ENCODE peak calls at places on chromosomes 5 and 9, in five cellular contexts. K is stomach, P is fibroblast of mammary gland, Y is fibroblast of pulmonary artery, R is left ventricle myocardium inferior. Z is an unnamed sample.

GRCh38 chr5:116271432-116271831 is 186.6 kb downstream of the COMMD10 start:
- DNase-seq in K (no peak), P (peak), Y (peak), R (no peak), Z (peak)

GRCh38 chr5:132238169-132238744 is 10.6 kb upstream of the P4HA2 start:
- DNase-seq in K (peak), P (peak), Y (peak), R (peak), Z (peak)

GRCh38 chr5:56301041-56301440 is 67.9 kb upstream of the ANKRD55 start:
- DNase-seq in K (no peak), P (peak), Y (peak), R (no peak), Z (no peak)

GRCh38 chr5:135033026-135033861 is 784 bp downstream of the PITX1 start:
- DNase-seq in K (peak), P (peak), Y (peak), R (peak), Z (peak)

GRCh38 chr9:34025811-34026210 is 22.9 kb downstream of the UBAP2 start:
- DNase-seq in K (no peak), P (no peak), Y (no peak), R (no peak), Z (no peak)

GRCh38 chr9:113796651-113797426 is 79.3 kb upstream of the ZNF618 start:
- DNase-seq in K (no peak), P (no peak), Y (no peak), R (no peak), Z (no peak)

GRCh38 chr9:84002344-84002743 is 21.7 kb downstream of the RMI1 start:
- DNase-seq in K (no peak), P (peak), Y (peak), R (no peak), Z (no peak)

GRCh38 chr5:5589146-5589826 is 166.8 kb downstream of the ICE1 start:
- DNase-seq in K (no peak), P (no peak), Y (no peak), R (no peak), Z (no peak)

GRCh38 chr5:371811-372555 is 50.5 kb downstream of the AHRR start:
- DNase-seq in K (peak), P (no peak), Y (peak), R (no peak), Z (peak)

GRCh38 chr5:59124983-59125960 is 542.4 kb downstream of the RAB3C start:
- DNase-seq in K (no peak), P (no peak), Y (peak), R (no peak), Z (peak)

GRCh38 chr5:140042551-140043507 is at the start of gene NRG2:
- DNase-seq in K (peak), P (peak), Y (peak), R (peak), Z (peak)

GRCh38 chr9:123002754-123003153 is 30.7 kb upstream of the GPR21 start:
- DNase-seq in K (no peak), P (no peak), Y (peak), R (no peak), Z (peak)

GRCh38 chr5:5330723-5331530 is 91.5 kb upstream of the ICE1 start:
- DNase-seq in K (no peak), P (no peak), Y (no peak), R (no peak), Z (no peak)

GRCh38 chr5:88484367-88484766 is 215.7 kb upstream of the TMEM161B start:
- DNase-seq in K (no peak), P (no peak), Y (no peak), R (no peak), Z (no peak)

GRCh38 chr5:54484219-54484894 is 28.9 kb downstream of the HSPB3 start:
- DNase-seq in K (no peak), P (peak), Y (no peak), R (no peak), Z (no peak)

GRCh38 chr5:99130081-99130480 is 201.3 kb upstream of the CHD1 start:
- DNase-seq in K (no peak), P (no peak), Y (no peak), R (no peak), Z (peak)

GRCh38 chr5:126384985-126385384 is 38.2 kb upstream of the GRAMD2B start:
- DNase-seq in K (no peak), P (peak), Y (peak), R (no peak), Z (peak)

GRCh38 chr5:4942831-4943178 is 197.3 kb upstream of the ADAMTS16 start:
- DNase-seq in K (no peak), P (no peak), Y (no peak), R (no peak), Z (no peak)

GRCh38 chr5:158942217-158942616 is 157.5 kb downstream of the EBF1 start:
- DNase-seq in K (no peak), P (peak), Y (no peak), R (no peak), Z (no peak)

GRCh38 chr5:96259211-96259772 is 173.8 kb downstream of the PCSK1 start:
- DNase-seq in K (no peak), P (peak), Y (peak), R (no peak), Z (peak)

GRCh38 chr9:127170652-127171051 is 48.2 kb upstream of the ANGPTL2 start:
- DNase-seq in K (peak), P (no peak), Y (no peak), R (no peak), Z (no peak)

GRCh38 chr9:95729066-95729465 is 146.4 kb upstream of the ERCC6L2 start:
- DNase-seq in K (no peak), P (no peak), Y (no peak), R (no peak), Z (no peak)

GRCh38 chr9:4894076-4894475 is 91.0 kb upstream of the JAK2 start:
- DNase-seq in K (no peak), P (peak), Y (peak), R (no peak), Z (no peak)

GRCh38 chr5:119255571-119256356 is 100.1 kb upstream of the TNFAIP8 start:
- DNase-seq in K (no peak), P (peak), Y (peak), R (no peak), Z (peak)

GRCh38 chr5:132093310-132093709 is 19.7 kb downstream of the CSF2 start:
- DNase-seq in K (no peak), P (no peak), Y (no peak), R (no peak), Z (no peak)

GRCh38 chr9:77864096-77864889 is 167.3 kb downstream of the GNAQ start:
- DNase-seq in K (no peak), P (peak), Y (peak), R (no peak), Z (no peak)

GRCh38 chr9:38226491-38226951 is 157.5 kb upstream of the SHB start:
- DNase-seq in K (no peak), P (no peak), Y (peak), R (no peak), Z (no peak)

GRCh38 chr5:140018096-140018481 is 25.0 kb downstream of the NRG2 start:
- DNase-seq in K (no peak), P (no peak), Y (no peak), R (no peak), Z (no peak)

GRCh38 chr5:59133801-59134261 is 551.0 kb downstream of the RAB3C start:
- DNase-seq in K (no peak), P (peak), Y (peak), R (no peak), Z (peak)

GRCh38 chr5:179324760-179325295 is 20.4 kb downstream of the ADAMTS2 start:
- DNase-seq in K (no peak), P (no peak), Y (no peak), R (peak), Z (no peak)

GRCh38 chr9:95740217-95741004 is 135.1 kb upstream of the ERCC6L2 start:
- DNase-seq in K (no peak), P (no peak), Y (no peak), R (no peak), Z (no peak)

GRCh38 chr9:71806916-71807315 is 38.6 kb upstream of the CEMIP2 start:
- DNase-seq in K (peak), P (peak), Y (peak), R (peak), Z (peak)

DNA sequence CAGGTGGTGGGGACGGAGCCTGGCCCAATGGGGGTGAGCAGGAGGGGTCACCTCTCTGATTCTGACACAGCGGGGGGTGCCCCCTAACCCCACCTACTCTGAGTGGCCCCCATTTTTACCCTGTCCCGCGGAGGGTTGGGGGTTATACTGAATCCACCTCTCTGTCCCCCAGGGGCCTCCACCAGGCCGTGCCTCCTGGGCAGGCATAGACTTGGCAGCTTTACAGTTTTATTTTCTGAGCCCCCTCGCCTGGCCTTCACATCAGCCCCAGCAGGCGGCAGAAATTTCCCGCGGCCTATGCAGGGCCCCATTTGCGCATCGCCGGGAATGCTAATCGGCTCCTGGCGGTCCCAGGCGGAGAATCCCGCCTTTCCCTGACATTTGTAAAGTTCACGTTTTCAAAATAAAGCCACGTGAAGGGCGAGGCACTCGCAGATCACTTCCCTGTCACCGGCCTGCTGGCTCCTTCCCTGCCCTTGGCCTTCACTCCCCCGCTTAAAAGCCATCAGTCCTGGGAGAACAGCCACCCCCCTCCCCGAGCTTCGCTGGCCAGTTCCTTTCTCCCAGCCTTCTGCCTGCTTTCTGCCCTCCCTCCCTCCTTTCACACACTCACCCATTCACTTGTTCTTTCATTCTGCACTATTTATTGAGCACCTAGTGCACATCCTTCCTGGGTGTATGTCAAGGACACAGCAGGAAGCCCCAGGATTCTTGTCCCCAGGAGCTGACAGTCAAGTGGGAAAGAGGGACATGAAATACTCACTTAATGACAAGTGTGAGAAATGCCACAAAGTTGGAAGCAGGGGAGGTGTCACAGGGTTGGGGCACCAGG is 17.5 kb upstream of the LAMC3 start:
- DNase-seq in K (no peak), P (no peak), Y (no peak), R (no peak), Z (no peak)
- TF ChIP-seq CTCF in K (no peak), P (no peak), Y (no peak), R (no peak), Z (no peak)

DNA sequence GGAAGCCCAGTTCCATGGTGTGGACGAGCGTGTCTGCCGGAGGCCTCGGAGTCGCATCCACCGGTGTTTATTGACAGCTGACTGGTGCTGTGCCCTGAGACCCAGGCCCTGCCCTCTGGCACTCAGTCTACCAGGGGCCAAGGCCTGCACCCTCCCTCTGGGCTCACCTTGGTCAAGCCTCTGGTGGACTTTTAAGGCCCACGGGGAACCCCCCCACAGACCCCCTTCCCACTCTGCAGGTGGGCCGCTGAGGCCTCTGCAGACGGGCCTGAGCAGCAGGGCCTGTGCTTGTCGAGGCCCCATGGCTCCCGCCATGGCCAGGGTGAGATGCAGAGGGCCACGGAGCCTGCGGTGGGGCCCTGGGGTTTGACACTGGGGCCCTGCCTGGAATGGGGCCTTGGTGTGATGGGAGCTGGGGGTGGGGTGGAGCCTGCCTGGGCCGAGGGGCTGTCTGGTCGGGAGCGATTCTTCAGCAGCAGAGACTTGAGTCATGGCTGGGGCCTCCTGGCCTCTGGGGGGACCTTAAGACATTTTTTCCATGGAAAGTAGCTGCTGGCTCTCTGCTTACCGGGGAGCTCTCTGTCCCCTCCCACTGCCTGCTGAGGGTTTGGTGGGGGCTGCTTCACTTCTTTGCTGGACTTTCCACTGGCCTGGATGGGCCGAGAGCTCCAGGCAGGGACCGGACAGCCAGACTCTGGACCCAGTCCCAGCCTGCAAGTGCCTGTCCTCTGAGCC is 132.0 kb downstream of the RXRA start:
- DNase-seq in K (no peak), P (peak), Y (peak), R (no peak), Z (no peak)
- TF ChIP-seq CTCF in K (no peak), P (no peak), Y (no peak), R (no peak), Z (no peak)

GRCh38 chr5:113202904-113203716 is 226.5 kb downstream of the DCP2 start:
- DNase-seq in K (peak), P (peak), Y (peak), R (peak), Z (no peak)

GRCh38 chr5:113204525-113205161 is 228.0 kb downstream of the DCP2 start:
- DNase-seq in K (no peak), P (peak), Y (peak), R (peak), Z (no peak)

GRCh38 chr5:113201715-113202114 is 225.1 kb downstream of the DCP2 start:
- DNase-seq in K (no peak), P (no peak), Y (no peak), R (no peak), Z (peak)

GRCh38 chr5:113205323-113205722 is 228.7 kb downstream of the DCP2 start:
- DNase-seq in K (no peak), P (no peak), Y (peak), R (no peak), Z (no peak)

DNA sequence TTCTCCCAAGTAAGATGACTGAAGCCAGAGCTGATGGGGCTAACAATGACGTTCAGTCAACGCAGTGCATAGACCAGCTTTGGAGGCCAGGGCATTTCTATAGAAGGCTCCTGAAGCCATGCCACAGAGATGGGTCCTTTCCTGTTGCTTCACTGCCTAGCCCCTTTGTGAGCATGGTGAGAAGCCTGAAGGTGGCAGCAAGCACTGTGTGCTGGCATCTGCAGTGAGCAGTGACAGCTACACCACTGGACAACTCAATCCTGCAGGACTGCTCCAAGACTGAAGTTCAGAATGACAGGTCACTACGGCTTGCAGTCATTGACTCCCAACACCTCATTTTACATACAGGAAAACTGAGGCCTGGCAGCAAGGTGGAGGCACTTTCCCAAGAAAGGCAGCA is 229.0 kb downstream of the TSSK1B start:
- DNase-seq in K (no peak), P (no peak), Y (no peak), R (no peak), Z (no peak)
- TF ChIP-seq CTCF in K (no peak), P (no peak), Y (no peak), R (peak), Z (peak)

GRCh38 chr5:32443145-32443540 is 1.4 kb downstream of the ZFR start:
- DNase-seq in K (no peak), P (peak), Y (peak), R (no peak), Z (no peak)

GRCh38 chr5:32445831-32446614 is 1.5 kb upstream of the ZFR start:
- DNase-seq in K (no peak), P (no peak), Y (no peak), R (no peak), Z (no peak)

GRCh38 chr5:32444946-32445758 is 612 bp upstream of the ZFR start:
- DNase-seq in K (no peak), P (no peak), Y (no peak), R (no peak), Z (no peak)

GRCh38 chr5:32444191-32444945 is at the start of gene ZFR:
- DNase-seq in K (peak), P (peak), Y (peak), R (peak), Z (peak)

GRCh38 chr5:32443541-32444190 is 874 bp downstream of the ZFR start:
- DNase-seq in K (no peak), P (peak), Y (peak), R (peak), Z (peak)
- TF ChIP-seq CTCF in K (no peak), P (no peak), Y (no peak), R (no peak), Z (no peak)

DNA sequence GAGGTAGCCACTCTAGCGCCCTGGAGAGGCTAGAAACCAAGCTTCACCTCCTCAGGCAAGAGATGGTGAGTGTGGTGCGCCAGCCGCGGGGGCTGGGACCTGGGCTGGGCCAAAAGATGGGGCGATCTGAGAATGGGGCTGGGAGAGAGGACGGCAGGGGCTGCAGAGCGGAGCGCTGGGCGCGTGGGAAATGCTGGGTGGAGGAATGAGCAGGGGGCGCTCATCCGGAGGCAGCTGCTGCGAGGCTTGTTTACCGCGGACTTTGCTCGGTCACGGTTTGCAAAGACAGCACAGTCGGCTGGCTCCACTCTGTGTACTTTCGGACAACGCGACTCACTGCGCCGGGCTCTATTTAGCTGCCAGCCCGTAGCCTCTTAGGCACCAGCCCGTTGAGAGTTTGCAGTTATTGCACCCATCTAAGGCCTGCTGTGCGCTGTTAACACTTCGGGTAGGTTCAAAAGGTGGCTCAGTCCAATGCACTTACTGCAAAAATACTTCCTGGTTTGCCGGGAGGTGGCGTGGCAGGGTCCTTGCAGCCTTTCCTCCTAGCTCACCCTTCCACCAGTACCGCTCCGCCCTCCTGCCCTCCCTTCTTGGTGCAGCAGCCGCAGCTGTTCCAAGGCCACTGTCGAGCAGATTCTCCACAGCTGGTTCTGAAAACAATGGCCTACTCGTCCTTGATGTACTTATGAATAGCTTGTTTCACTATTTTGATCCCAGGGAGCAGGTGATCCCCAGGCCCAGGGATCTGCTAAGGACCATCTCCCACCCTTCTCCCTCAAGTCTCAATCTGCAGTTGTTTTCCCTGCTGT is 1.3 kb downstream of the LURAP1L start:
- DNase-seq in K (peak), P (peak), Y (peak), R (peak), Z (peak)
- TF ChIP-seq CTCF in K (no peak), P (peak), Y (peak), R (peak), Z (peak)

Z was measured in A673.